ENCODE peak calls at places on chromosomes 12 and 14, in ten cellular contexts. I is sigmoid colon; D is neuronal stem cell; P is stomach; N is left ventricle myocardium inferior; C is fibroblast of lung; R is uterus; Y is psoas muscle; J is CD8-positive, alpha-beta memory T cell; Z is lower lobe of right lung. A is an unnamed sample. For H3K27me3 and H3K4me1, the result is how much of the 10 kb centered on the place peaks cover.

GRCh38 chr12:32549675-32550079 is 129.4 kb upstream of the DNM1L start:
- DNase-seq in I (no peak), D (no peak), P (no peak), N (no peak), C (peak), R (no peak), Y (no peak), J (no peak), Z (no peak), A (no peak)

GRCh38 chr12:106769546-106769945 is 4.9 kb upstream of the RIC8B start:
- DNase-seq in I (no peak), D (no peak), P (no peak), N (no peak), C (peak), R (no peak), Y (no peak), J (no peak), Z (no peak), A (no peak)

GRCh38 chr12:94965982-94966381 is 37.5 kb downstream of the NDUFA12 start:
- DNase-seq in I (no peak), D (no peak), P (no peak), N (no peak), C (no peak), R (no peak), Y (no peak), J (no peak), Z (no peak), A (no peak)

GRCh38 chr12:43281563-43281962 is 270.4 kb downstream of the ADAMTS20 start:
- DNase-seq in I (no peak), D (no peak), P (no peak), N (no peak), C (no peak), R (no peak), Y (no peak), J (no peak), Z (no peak), A (no peak)

GRCh38 chr12:102344691-102345090 is 135.7 kb downstream of the IGF1 start:
- DNase-seq in I (no peak), D (no peak), P (no peak), N (no peak), C (no peak), R (no peak), Y (no peak), J (no peak), Z (no peak), A (no peak)

GRCh38 chr12:47775100-47775911 is 2.3 kb downstream of the SLC48A1 start:
- DNase-seq in I (peak), D (no peak), P (no peak), N (no peak), C (peak), R (no peak), Y (peak), J (no peak), Z (peak), A (no peak)

GRCh38 chr12:106892075-106892474 is 63.6 kb upstream of the TMEM263 start:
- DNase-seq in I (no peak), D (no peak), P (no peak), N (no peak), C (no peak), R (no peak), Y (no peak), J (no peak), Z (no peak), A (no peak)

GRCh38 chr14:63039800-63040380 is 5.4 kb downstream of the KCNH5 start:
- DNase-seq in I (no peak), D (no peak), P (no peak), N (no peak), C (peak), R (no peak), Y (no peak), J (no peak), Z (no peak), A (no peak)

GRCh38 chr12:124829708-124830304 is 33.9 kb downstream of the SCARB1 start:
- DNase-seq in I (no peak), D (no peak), P (no peak), N (no peak), C (no peak), R (no peak), Y (no peak), J (no peak), Z (no peak), A (no peak)

GRCh38 chr14:104973215-104974145 is 4.7 kb downstream of the AHNAK2 start:
- DNase-seq in I (peak), D (no peak), P (peak), N (peak), C (peak), R (peak), Y (peak), J (no peak), Z (peak), A (peak)

GRCh38 chr12:75981247-75981646 is 50.3 kb downstream of the PHLDA1 start:
- DNase-seq in I (no peak), D (no peak), P (no peak), N (no peak), C (no peak), R (no peak), Y (no peak), J (no peak), Z (no peak), A (no peak)

GRCh38 chr14:94823556-94824341 is 53.8 kb upstream of the GSC start:
- DNase-seq in I (no peak), D (no peak), P (no peak), N (no peak), C (peak), R (no peak), Y (no peak), J (no peak), Z (no peak), A (no peak)

GRCh38 chr14:37566811-37567371 is 28.2 kb downstream of the FOXA1 start:
- DNase-seq in I (no peak), D (no peak), P (no peak), N (no peak), C (peak), R (no peak), Y (no peak), J (no peak), Z (no peak), A (no peak)

GRCh38 chr12:32548691-32549412 is 130.2 kb upstream of the DNM1L start:
- DNase-seq in I (no peak), D (no peak), P (peak), N (no peak), C (peak), R (peak), Y (no peak), J (no peak), Z (no peak), A (no peak)

GRCh38 chr12:123941000-123941399 is 31.6 kb downstream of the CCDC92 start:
- DNase-seq in I (no peak), D (no peak), P (no peak), N (no peak), C (no peak), R (no peak), Y (no peak), J (no peak), Z (no peak), A (no peak)

GRCh38 chr12:124861492-124861891 is 2.2 kb downstream of the SCARB1 start:
- DNase-seq in I (peak), D (no peak), P (no peak), N (peak), C (peak), R (no peak), Y (peak), J (no peak), Z (no peak), A (peak)

GRCh38 chr14:76963366-76963765 is 65.1 kb downstream of the IRF2BPL start:
- DNase-seq in I (no peak), D (no peak), P (no peak), N (no peak), C (no peak), R (no peak), Y (no peak), J (no peak), Z (no peak), A (no peak)

GRCh38 chr14:76958975-76959710 is 69.4 kb downstream of the IRF2BPL start:
- DNase-seq in I (peak), D (no peak), P (no peak), N (no peak), C (peak), R (peak), Y (no peak), J (no peak), Z (no peak), A (no peak)

GRCh38 chr14:76962303-76962660 is 66.2 kb downstream of the IRF2BPL start:
- DNase-seq in I (no peak), D (no peak), P (no peak), N (no peak), C (no peak), R (no peak), Y (no peak), J (no peak), Z (no peak), A (no peak)

GRCh38 chr14:76964695-76965094 is 63.8 kb downstream of the IRF2BPL start:
- DNase-seq in I (no peak), D (no peak), P (no peak), N (no peak), C (no peak), R (no peak), Y (no peak), J (no peak), Z (no peak), A (no peak)

GRCh38 chr14:76961631-76962302 is 66.7 kb downstream of the IRF2BPL start:
- DNase-seq in I (peak), D (peak), P (peak), N (peak), C (peak), R (peak), Y (peak), J (peak), Z (peak), A (peak)
- H3K4me3 ChIP-seq in I (peak), D (peak), P (peak), N (peak), C (peak), R (peak), Y (peak), J (peak), Z (peak), A (peak)

GRCh38 chr12:131641315-131641714 is 69.6 kb upstream of the SFSWAP start:
- DNase-seq in I (no peak), D (no peak), P (no peak), N (no peak), C (no peak), R (no peak), Y (no peak), J (no peak), Z (no peak), A (no peak)

GRCh38 chr12:131642771-131643170 is 68.1 kb upstream of the SFSWAP start:
- DNase-seq in I (no peak), D (no peak), P (no peak), N (no peak), C (no peak), R (no peak), Y (no peak), J (no peak), Z (no peak), A (no peak)

GRCh38 chr12:131640436-131640969 is 70.4 kb upstream of the SFSWAP start:
- DNase-seq in I (peak), D (no peak), P (no peak), N (no peak), C (no peak), R (no peak), Y (no peak), J (no peak), Z (no peak), A (no peak)

GRCh38 chr12:131643581-131644452 is 67.1 kb upstream of the SFSWAP start:
- DNase-seq in I (no peak), D (no peak), P (no peak), N (no peak), C (no peak), R (no peak), Y (no peak), J (no peak), Z (no peak), A (no peak)

DNA sequence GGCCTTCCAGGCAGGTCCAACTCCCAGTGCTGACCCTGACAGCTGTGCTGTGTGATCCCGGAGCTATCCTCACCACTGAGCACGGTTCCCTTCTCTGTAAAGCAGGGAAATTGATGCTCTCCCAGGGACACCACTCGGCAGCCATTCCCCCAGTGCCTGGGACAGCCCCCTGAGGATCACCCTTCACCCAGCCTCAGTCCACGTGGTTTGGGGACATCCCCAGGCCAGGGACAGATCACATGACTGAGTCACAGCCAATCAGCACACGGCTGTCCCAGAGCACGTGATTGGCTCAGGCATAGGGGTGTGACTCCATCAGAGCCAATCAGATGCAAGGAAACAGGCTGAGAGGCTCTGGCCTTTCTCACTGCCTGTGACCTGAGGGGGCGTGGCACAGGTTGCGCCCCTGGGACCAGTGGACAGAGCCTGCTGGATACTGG is 68.8 kb upstream of the SFSWAP start:
- DNase-seq in I (no peak), D (no peak), P (no peak), N (no peak), C (no peak), R (no peak), Y (no peak), J (no peak), Z (no peak), A (no peak)
- H3K27me3 ChIP-seq in I (under half), D (under half), P (half or more), N (half or more), C (under half), R (under half), Y (under half), J (under half), Z (under half), A (under half)

DNA sequence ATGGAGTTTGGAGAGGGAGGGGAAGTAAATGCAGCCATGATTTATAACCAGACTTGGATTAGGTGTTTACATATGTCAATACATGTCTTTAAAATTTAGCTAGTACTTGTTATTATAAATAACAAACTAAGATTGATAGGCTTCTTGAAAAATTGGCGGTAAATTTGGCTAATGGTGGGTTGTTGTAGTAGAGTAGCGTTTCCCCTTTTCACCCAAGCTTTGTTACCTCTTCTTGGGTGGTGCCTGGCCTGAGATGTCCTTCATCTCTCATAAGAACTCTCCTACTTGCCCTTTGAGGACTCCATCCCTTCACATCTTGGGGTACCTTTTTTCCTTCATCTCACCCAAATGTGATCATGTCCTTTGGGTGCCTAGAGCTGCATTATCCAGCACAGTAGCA is 11.2 kb downstream of the MARK3 start:
- DNase-seq in I (no peak), D (no peak), P (no peak), N (no peak), C (no peak), R (no peak), Y (no peak), J (no peak), Z (no peak), A (no peak)
- H3K4me1 ChIP-seq in I (under half), D (under half), P (half or more), N (half or more), C (under half), R (under half), Y (half or more), J (half or more), Z (half or more), A (under half)

GRCh38 chr14:61335049-61335448 is 13.7 kb downstream of the PRKCH start:
- DNase-seq in I (no peak), D (no peak), P (no peak), N (no peak), C (no peak), R (no peak), Y (no peak), J (peak), Z (no peak), A (no peak)

GRCh38 chr14:61334197-61334701 is 12.9 kb downstream of the PRKCH start:
- DNase-seq in I (no peak), D (no peak), P (no peak), N (no peak), C (no peak), R (no peak), Y (no peak), J (no peak), Z (no peak), A (no peak)

GRCh38 chr14:61335876-61336275 is 14.5 kb downstream of the PRKCH start:
- DNase-seq in I (no peak), D (no peak), P (no peak), N (no peak), C (no peak), R (no peak), Y (no peak), J (peak), Z (no peak), A (no peak)

GRCh38 chr14:61338457-61338856 is 17.1 kb downstream of the PRKCH start:
- DNase-seq in I (no peak), D (no peak), P (no peak), N (no peak), C (no peak), R (no peak), Y (no peak), J (no peak), Z (no peak), A (no peak)

GRCh38 chr14:61337893-61338292 is 16.5 kb downstream of the PRKCH start:
- DNase-seq in I (no peak), D (no peak), P (peak), N (no peak), C (no peak), R (no peak), Y (no peak), J (peak), Z (no peak), A (no peak)
- H3K4me3 ChIP-seq in I (no peak), D (no peak), P (no peak), N (no peak), C (no peak), R (no peak), Y (no peak), J (peak), Z (no peak), A (no peak)

DNA sequence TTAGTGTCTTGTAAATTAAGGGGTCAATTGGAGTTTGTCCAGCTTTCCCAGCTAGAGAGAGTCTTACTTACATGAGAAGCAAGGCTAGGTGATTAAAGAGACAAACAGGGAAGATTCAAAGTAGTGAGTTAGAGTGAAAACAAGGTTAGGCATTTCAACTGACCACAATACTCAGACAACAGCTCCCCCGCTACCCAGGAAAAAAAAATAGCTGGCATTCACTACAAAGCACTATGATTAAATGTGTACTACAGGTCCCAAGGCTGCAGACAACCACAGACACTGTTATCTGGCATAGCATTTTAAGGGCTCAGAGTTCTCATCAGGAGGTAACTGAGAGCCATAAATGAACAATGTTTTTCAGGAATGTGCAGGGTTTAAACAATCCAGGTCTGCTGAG is 680.9 kb downstream of the TMEM121 start:
- DNase-seq in I (no peak), D (no peak), P (no peak), N (no peak), C (no peak), R (no peak), Y (no peak), J (no peak), Z (no peak), A (no peak)
- H3K27me3 ChIP-seq in I (under half), D (under half), P (half or more), N (half or more), C (under half), R (under half), Y (under half), J (under half), Z (under half), A (under half)

GRCh38 chr12:116159175-116159574 is 118.3 kb downstream of the MED13L start:
- DNase-seq in I (no peak), D (no peak), P (no peak), N (no peak), C (peak), R (no peak), Y (no peak), J (no peak), Z (no peak), A (no peak)
- H3K4me1 ChIP-seq in I (under half), D (under half), P (under half), N (half or more), C (under half), R (under half), Y (half or more), J (under half), Z (under half), A (under half)

GRCh38 chr14:68282479-68283377 is 463.1 kb downstream of the RAD51B start:
- DNase-seq in I (no peak), D (no peak), P (no peak), N (no peak), C (no peak), R (no peak), Y (no peak), J (peak), Z (no peak), A (no peak)
- H3K4me3 ChIP-seq in I (no peak), D (no peak), P (no peak), N (no peak), C (no peak), R (no peak), Y (no peak), J (peak), Z (no peak), A (no peak)

DNA sequence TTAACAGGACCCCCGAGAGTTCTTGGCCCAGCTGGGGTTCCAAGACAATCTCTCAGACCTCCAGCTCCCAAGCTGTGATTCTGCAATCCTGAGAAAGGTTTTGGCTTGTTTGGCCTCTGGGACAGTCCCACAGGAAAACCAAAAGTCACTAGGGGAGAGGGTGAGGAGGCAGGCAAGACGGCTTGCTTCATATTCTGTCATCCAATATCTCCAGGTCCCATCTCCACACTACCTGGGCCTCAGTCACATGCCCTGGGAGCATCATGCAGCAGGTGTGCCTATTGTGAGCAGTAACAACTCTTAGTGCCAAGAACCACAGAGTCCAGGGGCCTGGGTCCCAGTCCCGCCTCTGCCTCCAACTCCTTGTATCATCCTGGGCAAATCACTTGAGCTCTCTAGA is 1.7 kb downstream of the KRT79 start:
- DNase-seq in I (no peak), D (no peak), P (no peak), N (no peak), C (no peak), R (no peak), Y (no peak), J (no peak), Z (no peak), A (no peak)
- H3K27me3 ChIP-seq in I (under half), D (under half), P (under half), N (half or more), C (under half), R (under half), Y (under half), J (under half), Z (under half), A (under half)

DNA sequence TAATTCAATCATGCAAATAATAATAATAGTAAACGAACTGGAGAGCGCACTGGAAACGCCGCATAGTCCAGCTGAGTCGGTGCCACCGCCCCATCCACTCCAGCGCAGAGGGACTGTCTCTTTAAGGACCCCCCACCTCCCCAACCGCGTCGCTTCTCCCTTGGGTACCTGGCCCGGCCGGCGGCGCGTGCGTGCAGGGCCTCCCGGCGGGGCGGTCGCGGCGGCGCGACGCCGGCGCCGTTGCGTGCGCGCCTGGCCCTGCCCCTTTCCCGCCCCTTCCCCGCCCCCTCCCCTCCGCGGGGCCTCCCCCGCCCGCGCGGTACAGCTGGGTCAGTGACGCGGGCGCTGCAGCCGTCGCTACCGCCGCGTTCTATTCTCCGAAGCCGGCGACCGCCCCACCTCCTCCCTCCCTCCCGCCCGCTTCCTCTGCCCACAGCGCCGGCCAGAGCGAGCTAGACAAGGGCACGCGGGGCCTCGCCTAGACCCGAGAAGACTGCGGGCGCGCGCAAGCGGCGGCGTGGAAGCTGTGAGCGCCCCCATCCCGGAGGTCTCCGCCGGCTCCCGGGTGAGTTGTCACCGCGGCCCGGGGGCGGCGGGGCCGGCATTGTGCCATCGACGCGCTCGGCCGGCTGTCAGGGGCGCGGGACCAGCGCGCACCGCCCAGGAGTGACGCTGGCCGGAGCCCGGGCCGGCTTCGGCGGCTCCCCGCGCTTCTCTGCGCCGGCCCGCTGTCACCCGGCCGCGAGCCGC is at the start of gene SUSD6:
- DNase-seq in I (peak), D (peak), P (peak), N (peak), C (peak), R (peak), Y (peak), J (peak), Z (peak), A (peak)
- H3K4me1 ChIP-seq in I (under half), D (under half), P (under half), N (half or more), C (under half), R (under half), Y (under half), J (half or more), Z (half or more), A (under half)

GRCh38 chr14:60648934-60649814 is at the start of gene SIX1:
- DNase-seq in I (no peak), D (peak), P (peak), N (peak), C (peak), R (peak), Y (peak), J (no peak), Z (peak), A (no peak)
- H3K4me3 ChIP-seq in I (peak), D (peak), P (peak), N (peak), C (peak), R (no peak), Y (peak), J (no peak), Z (peak), A (peak)